ENCODE peak calls at places on chromosomes 6 and 20, in seven cellular contexts. One of them, this sample, is unnamed. For H3K36me3 and H3K4me1, the result is how much of the 10 kb centered on the place peaks cover.

GRCh38 chr6:151497935-151498726 is 4.3 kb downstream of the CCDC170 start:
- DNase-seq in neuronal stem cell: no peak
- DNase-seq in PC-3: no peak
- DNase-seq in kidney: no peak
- DNase-seq in GM12878: no peak
- DNase-seq in MM.1S: peak
- DNase-seq in neural progenitor cell: no peak
- DNase-seq in this sample: no peak

GRCh38 chr6:155014715-155015300 is 19.7 kb downstream of the TIAM2 start:
- DNase-seq in GM12878: no peak
- DNase-seq in PC-3: peak
- DNase-seq in kidney: no peak
- DNase-seq in neuronal stem cell: no peak
- DNase-seq in neural progenitor cell: no peak
- DNase-seq in MM.1S: no peak
- DNase-seq in this sample: no peak

GRCh38 chr6:7468382-7469081 is 72.9 kb upstream of the DSP start:
- DNase-seq in neuronal stem cell: no peak
- DNase-seq in MM.1S: no peak
- DNase-seq in neural progenitor cell: no peak
- DNase-seq in GM12878: no peak
- DNase-seq in PC-3: peak
- DNase-seq in kidney: no peak
- DNase-seq in this sample: no peak

GRCh38 chr6:108118791-108119211 is 44.3 kb upstream of the OSTM1 start:
- DNase-seq in neuronal stem cell: peak
- DNase-seq in GM12878: no peak
- DNase-seq in neural progenitor cell: peak
- DNase-seq in PC-3: no peak
- DNase-seq in kidney: no peak
- DNase-seq in MM.1S: no peak
- DNase-seq in this sample: no peak

GRCh38 chr20:63318391-63319163 is 25.6 kb downstream of the COL20A1 start:
- DNase-seq in neural progenitor cell: no peak
- DNase-seq in PC-3: no peak
- DNase-seq in neuronal stem cell: no peak
- DNase-seq in kidney: peak
- DNase-seq in GM12878: no peak
- DNase-seq in MM.1S: no peak
- DNase-seq in this sample: no peak

GRCh38 chr20:12414446-12415274 is 497.0 kb downstream of the BTBD3 start:
- DNase-seq in kidney: no peak
- DNase-seq in neural progenitor cell: no peak
- DNase-seq in MM.1S: peak
- DNase-seq in neuronal stem cell: no peak
- DNase-seq in GM12878: no peak
- DNase-seq in PC-3: peak
- DNase-seq in this sample: no peak

GRCh38 chr20:64024141-64024990 is 11.6 kb upstream of the C20orf204 start:
- DNase-seq in MM.1S: no peak
- DNase-seq in neuronal stem cell: no peak
- DNase-seq in neural progenitor cell: no peak
- DNase-seq in kidney: no peak
- DNase-seq in GM12878: no peak
- DNase-seq in PC-3: no peak
- DNase-seq in this sample: peak

GRCh38 chr6:21099338-21100314 is 493.9 kb upstream of the SOX4 start:
- DNase-seq in GM12878: peak
- DNase-seq in MM.1S: peak
- DNase-seq in kidney: no peak
- DNase-seq in PC-3: no peak
- DNase-seq in neural progenitor cell: peak
- DNase-seq in neuronal stem cell: peak
- DNase-seq in this sample: no peak

GRCh38 chr6:31781244-31782125 is 4.4 kb upstream of the VWA7 start:
- DNase-seq in PC-3: no peak
- DNase-seq in kidney: peak
- DNase-seq in neural progenitor cell: no peak
- DNase-seq in neuronal stem cell: no peak
- DNase-seq in MM.1S: no peak
- DNase-seq in GM12878: no peak
- DNase-seq in this sample: no peak

GRCh38 chr6:110180228-110181008 is at the start of gene CDC40:
- DNase-seq in MM.1S: no peak
- DNase-seq in GM12878: no peak
- DNase-seq in kidney: peak
- DNase-seq in neural progenitor cell: peak
- DNase-seq in PC-3: no peak
- DNase-seq in neuronal stem cell: no peak
- DNase-seq in this sample: peak

GRCh38 chr20:21387528-21387927 is 9.8 kb downstream of the NKX2-4 start:
- DNase-seq in neuronal stem cell: no peak
- DNase-seq in GM12878: no peak
- DNase-seq in MM.1S: no peak
- DNase-seq in kidney: no peak
- DNase-seq in neural progenitor cell: no peak
- DNase-seq in PC-3: no peak
- DNase-seq in this sample: no peak
- H3K36me3 ChIP-seq in neuronal stem cell: half or more
- H3K36me3 ChIP-seq in GM12878: under half
- H3K36me3 ChIP-seq in MM.1S: under half
- H3K36me3 ChIP-seq in kidney: under half
- H3K36me3 ChIP-seq in neural progenitor cell: under half
- H3K36me3 ChIP-seq in PC-3: under half
- H3K36me3 ChIP-seq in this sample: under half

GRCh38 chr20:36097751-36098151 is 56.8 kb upstream of the EPB41L1 start:
- DNase-seq in PC-3: no peak
- DNase-seq in kidney: no peak
- DNase-seq in neural progenitor cell: peak
- DNase-seq in GM12878: no peak
- DNase-seq in MM.1S: no peak
- DNase-seq in neuronal stem cell: no peak
- DNase-seq in this sample: no peak
- H3K9ac ChIP-seq in PC-3: no peak
- H3K9ac ChIP-seq in kidney: peak
- H3K9ac ChIP-seq in neural progenitor cell: no peak
- H3K9ac ChIP-seq in GM12878: no peak
- H3K9ac ChIP-seq in MM.1S: peak
- H3K9ac ChIP-seq in neuronal stem cell: no peak
- H3K9ac ChIP-seq in this sample: peak

GRCh38 chr20:32365560-32365959 is 7.4 kb downstream of the ASXL1 start:
- DNase-seq in PC-3: no peak
- DNase-seq in neuronal stem cell: no peak
- DNase-seq in neural progenitor cell: no peak
- DNase-seq in MM.1S: no peak
- DNase-seq in kidney: no peak
- DNase-seq in GM12878: no peak
- DNase-seq in this sample: no peak

GRCh38 chr20:32364554-32365208 is 6.5 kb downstream of the ASXL1 start:
- DNase-seq in kidney: no peak
- DNase-seq in neuronal stem cell: no peak
- DNase-seq in MM.1S: no peak
- DNase-seq in neural progenitor cell: no peak
- DNase-seq in GM12878: no peak
- DNase-seq in PC-3: no peak
- DNase-seq in this sample: no peak

GRCh38 chr20:32360333-32360634 is 2.2 kb downstream of the ASXL1 start:
- DNase-seq in GM12878: no peak
- DNase-seq in kidney: no peak
- DNase-seq in MM.1S: no peak
- DNase-seq in neuronal stem cell: no peak
- DNase-seq in PC-3: no peak
- DNase-seq in neural progenitor cell: no peak
- DNase-seq in this sample: no peak

GRCh38 chr20:32363492-32363891 is 5.4 kb downstream of the ASXL1 start:
- DNase-seq in PC-3: no peak
- DNase-seq in MM.1S: no peak
- DNase-seq in GM12878: no peak
- DNase-seq in neuronal stem cell: no peak
- DNase-seq in neural progenitor cell: no peak
- DNase-seq in kidney: no peak
- DNase-seq in this sample: no peak

DNA sequence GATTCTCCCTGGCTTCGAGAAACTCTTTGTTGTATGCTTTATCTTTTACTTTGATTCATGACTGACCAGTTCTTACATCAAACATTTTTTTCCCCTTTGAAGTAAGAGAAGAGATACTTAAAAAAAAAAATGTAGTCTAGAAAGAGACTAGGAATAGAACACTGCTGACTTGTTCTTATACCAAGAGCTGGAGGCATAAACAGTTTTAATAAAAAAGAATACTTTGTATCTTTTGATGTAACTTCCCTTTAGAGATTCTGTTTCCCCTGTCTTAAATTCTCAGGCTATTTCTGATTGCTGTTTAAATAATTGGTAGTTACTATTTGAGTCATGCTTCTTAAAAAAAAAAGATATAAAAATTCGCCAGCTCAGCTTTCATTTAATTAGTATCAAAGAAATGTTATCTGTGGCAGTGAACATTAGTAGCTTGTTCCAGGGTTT is 4.8 kb downstream of the ASXL1 start:
- DNase-seq in GM12878: no peak
- DNase-seq in neural progenitor cell: no peak
- DNase-seq in MM.1S: no peak
- DNase-seq in PC-3: no peak
- DNase-seq in kidney: no peak
- DNase-seq in neuronal stem cell: no peak
- DNase-seq in this sample: no peak
- H3K4me1 ChIP-seq in GM12878: under half
- H3K4me1 ChIP-seq in neural progenitor cell: under half
- H3K4me1 ChIP-seq in MM.1S: under half
- H3K4me1 ChIP-seq in PC-3: under half
- H3K4me1 ChIP-seq in kidney: under half
- H3K4me1 ChIP-seq in neuronal stem cell: under half
- H3K4me1 ChIP-seq in this sample: under half

GRCh38 chr6:34601706-34602105 is 45.6 kb upstream of the SPDEF start:
- DNase-seq in MM.1S: no peak
- DNase-seq in neuronal stem cell: no peak
- DNase-seq in GM12878: no peak
- DNase-seq in neural progenitor cell: peak
- DNase-seq in kidney: no peak
- DNase-seq in PC-3: no peak
- DNase-seq in this sample: no peak
- H3K36me3 ChIP-seq in MM.1S: under half
- H3K36me3 ChIP-seq in neuronal stem cell: under half
- H3K36me3 ChIP-seq in GM12878: under half
- H3K36me3 ChIP-seq in neural progenitor cell: under half
- H3K36me3 ChIP-seq in kidney: under half
- H3K36me3 ChIP-seq in PC-3: under half
- H3K36me3 ChIP-seq in this sample: under half

GRCh38 chr6:112040933-112041332 is 13.0 kb upstream of the CCN6 start:
- DNase-seq in MM.1S: no peak
- DNase-seq in kidney: no peak
- DNase-seq in PC-3: no peak
- DNase-seq in neuronal stem cell: no peak
- DNase-seq in neural progenitor cell: no peak
- DNase-seq in GM12878: no peak
- DNase-seq in this sample: no peak

GRCh38 chr6:112038756-112039430 is 15.0 kb upstream of the CCN6 start:
- DNase-seq in GM12878: no peak
- DNase-seq in PC-3: no peak
- DNase-seq in neuronal stem cell: no peak
- DNase-seq in neural progenitor cell: no peak
- DNase-seq in MM.1S: no peak
- DNase-seq in kidney: no peak
- DNase-seq in this sample: no peak

GRCh38 chr6:112037783-112038216 is 16.1 kb upstream of the CCN6 start:
- DNase-seq in PC-3: peak
- DNase-seq in kidney: peak
- DNase-seq in GM12878: no peak
- DNase-seq in neuronal stem cell: no peak
- DNase-seq in MM.1S: no peak
- DNase-seq in neural progenitor cell: no peak
- DNase-seq in this sample: peak

GRCh38 chr6:112038268-112038667 is 15.6 kb upstream of the CCN6 start:
- DNase-seq in neural progenitor cell: no peak
- DNase-seq in kidney: no peak
- DNase-seq in MM.1S: no peak
- DNase-seq in PC-3: no peak
- DNase-seq in neuronal stem cell: no peak
- DNase-seq in GM12878: no peak
- DNase-seq in this sample: no peak

DNA sequence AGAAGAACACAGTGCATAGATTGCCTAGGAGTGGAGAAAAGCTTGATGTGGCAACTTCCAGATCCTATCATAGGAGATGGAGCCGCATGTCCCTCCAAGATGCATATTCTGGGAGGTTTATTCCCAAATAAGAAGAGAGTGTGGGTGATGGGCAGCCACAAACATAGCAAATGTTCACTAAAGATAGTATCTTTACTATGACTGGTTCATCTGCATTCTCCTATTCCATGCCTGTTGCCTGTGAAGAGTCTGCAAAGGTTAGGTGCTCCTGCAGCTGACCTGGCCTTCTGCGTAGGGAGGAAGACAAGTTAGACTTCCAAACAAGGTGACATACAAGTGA is 14.5 kb upstream of the CCN6 start:
- DNase-seq in PC-3: no peak
- DNase-seq in GM12878: no peak
- DNase-seq in kidney: no peak
- DNase-seq in neuronal stem cell: no peak
- DNase-seq in MM.1S: no peak
- DNase-seq in neural progenitor cell: no peak
- DNase-seq in this sample: no peak
- H3K9ac ChIP-seq in PC-3: no peak
- H3K9ac ChIP-seq in GM12878: no peak
- H3K9ac ChIP-seq in kidney: no peak
- H3K9ac ChIP-seq in neuronal stem cell: no peak
- H3K9ac ChIP-seq in MM.1S: no peak
- H3K9ac ChIP-seq in neural progenitor cell: no peak
- H3K9ac ChIP-seq in this sample: no peak